ENCODE peak calls at places on chromosomes 12 and 14, in seven cellular contexts. J, Y, T, K, L, B and O are unnamed samples.

GRCh38 chr14:31291210-31291609 is 83.6 kb upstream of the HECTD1 start:
- DNase-seq in Y (no peak), T (no peak), B (no peak), J (no peak), L (peak), K (no peak), O (peak)

GRCh38 chr12:124551268-124552144 is 15.9 kb downstream of the NCOR2 start:
- DNase-seq in Y (no peak), T (no peak), J (no peak), K (no peak), L (peak), B (no peak), O (no peak)

GRCh38 chr12:50296554-50296953 is 13.2 kb upstream of the LIMA1 start:
- DNase-seq in B (no peak), T (no peak), J (no peak), L (no peak), K (no peak), Y (no peak), O (no peak)

GRCh38 chr14:91872011-91872476 is 4.7 kb upstream of the TC2N start:
- DNase-seq in T (no peak), B (no peak), Y (no peak), L (no peak), J (no peak), K (no peak), O (no peak)

GRCh38 chr14:63438065-63438757 is 105.0 kb downstream of the PPP2R5E start:
- DNase-seq in L (no peak), T (peak), J (peak), K (peak), Y (no peak), B (peak), O (peak)

GRCh38 chr14:68783408-68784297 is 9.2 kb downstream of the ZFP36L1 start:
- DNase-seq in T (no peak), L (no peak), B (no peak), J (no peak), Y (peak), K (no peak), O (no peak)

GRCh38 chr14:105067140-105067968 is 2.1 kb upstream of the GPR132 start:
- DNase-seq in B (no peak), Y (no peak), L (no peak), J (no peak), K (peak), T (no peak), O (no peak)

GRCh38 chr14:67232066-67232465 is 9.2 kb upstream of the PALS1 start:
- DNase-seq in T (no peak), B (no peak), L (no peak), K (no peak), Y (no peak), J (no peak), O (no peak)

GRCh38 chr14:89509891-89510290 is 92.9 kb upstream of the FOXN3 start:
- DNase-seq in B (no peak), K (peak), Y (no peak), L (no peak), J (no peak), T (no peak), O (peak)